ENCODE peak calls at places on chromosome 17, in four cellular contexts. T, O, F and P are unnamed samples.

GRCh38 chr17:31318298-31319190 is 2.9 kb downstream of the EVI2A start:
- DNase-seq in T (no peak), O (no peak), F (no peak), P (no peak)

GRCh38 chr17:32927724-32928526 is at the start of gene TMEM98:
- DNase-seq in O (no peak), F (no peak), T (peak), P (no peak)

GRCh38 chr17:4856271-4856936 is 23.3 kb downstream of the MINK1 start:
- DNase-seq in O (no peak), F (no peak), T (peak), P (no peak)

GRCh38 chr17:80220709-80221215 is 535 bp downstream of the SLC26A11 start:
- DNase-seq in T (peak), O (no peak), F (no peak), P (no peak)

GRCh38 chr17:1865252-1866037 is 35.6 kb downstream of the RPA1 start:
- DNase-seq in O (peak), F (no peak), T (peak), P (peak)

GRCh38 chr17:68290268-68290954 is 516 bp downstream of the SLC16A6 start:
- DNase-seq in F (no peak), T (no peak), O (no peak), P (no peak)

GRCh38 chr17:336110-337021 is 16.2 kb downstream of the RPH3AL start:
- DNase-seq in O (no peak), T (no peak), F (no peak), P (no peak)

GRCh38 chr17:36629252-36629847 is 28.0 kb downstream of the MRM1 start:
- DNase-seq in T (peak), O (peak), F (peak), P (peak)

GRCh38 chr17:2232244-2232638 is 71.3 kb downstream of the SMG6 start:
- DNase-seq in O (no peak), T (no peak), F (no peak), P (no peak)

GRCh38 chr17:77571141-77571540 is 387.4 kb upstream of the TNRC6C start:
- DNase-seq in O (no peak), F (no peak), T (no peak), P (no peak)

GRCh38 chr17:81741049-81741593 is 29.0 kb downstream of the SLC25A10 start:
- DNase-seq in T (no peak), O (no peak), F (no peak), P (no peak)

GRCh38 chr17:76909971-76910760 is 42.0 kb downstream of the MGAT5B start:
- DNase-seq in T (peak), F (peak), O (peak), P (peak)

GRCh38 chr17:29838961-29839360 is 91.1 kb downstream of the SSH2 start:
- DNase-seq in T (no peak), F (no peak), O (no peak), P (peak)

GRCh38 chr17:80992077-80992947 is 671 bp downstream of the CHMP6 start:
- DNase-seq in T (no peak), F (no peak), O (no peak), P (no peak)

GRCh38 chr17:79729761-79730160 is 982 bp upstream of the ENPP7 start:
- DNase-seq in O (no peak), T (no peak), F (no peak), P (no peak)

GRCh38 chr17:79820959-79821330 is 18.3 kb downstream of the CBX4 start:
- DNase-seq in O (no peak), T (no peak), F (no peak), P (no peak)

GRCh38 chr17:53655591-53655990 is 167.1 kb upstream of the KIF2B start:
- DNase-seq in F (no peak), O (no peak), T (no peak), P (no peak)

GRCh38 chr17:33534063-33534462 is 241.0 kb upstream of the ASIC2 start:
- DNase-seq in F (no peak), T (no peak), O (no peak), P (no peak)

GRCh38 chr17:50076591-50077235 is 18.4 kb upstream of the PDK2 start:
- DNase-seq in T (no peak), O (no peak), F (no peak), P (no peak)

GRCh38 chr17:9127340-9127739 is 106.0 kb downstream of the NTN1 start:
- DNase-seq in F (no peak), T (no peak), O (no peak), P (no peak)

GRCh38 chr17:17809527-17810373 is 27.0 kb downstream of the SREBF1 start:
- DNase-seq in O (no peak), T (no peak), F (peak), P (no peak)

GRCh38 chr17:79655672-79656290 is 44.9 kb upstream of the RBFOX3 start:
- DNase-seq in F (no peak), T (no peak), O (no peak), P (no peak)

GRCh38 chr17:38693700-38694329 is 11.3 kb upstream of the MLLT6 start:
- DNase-seq in O (peak), T (no peak), F (no peak), P (no peak)

GRCh38 chr17:7631398-7632380 is 1.8 kb downstream of the SHBG start:
- DNase-seq in O (peak), F (no peak), T (no peak), P (no peak)

GRCh38 chr17:51000835-51001638 is 119.6 kb downstream of the SPAG9 start:
- DNase-seq in F (no peak), T (peak), O (peak), P (peak)

GRCh38 chr17:50129946-50130777 is at the start of gene SAMD14:
- DNase-seq in O (no peak), F (no peak), T (peak), P (no peak)

GRCh38 chr17:67478266-67479118 is 101.4 kb downstream of the PITPNC1 start:
- DNase-seq in T (no peak), O (no peak), F (no peak), P (no peak)

GRCh38 chr17:40707720-40708119 is 4.2 kb upstream of the KRT24 start:
- DNase-seq in T (no peak), F (no peak), O (peak), P (no peak)
- TF ChIP-seq PHF8 in T (no peak), F (no peak), O (no peak), P (no peak)

GRCh38 chr17:75571885-75572215 is 15.8 kb upstream of the MYO15B start:
- DNase-seq in O (no peak), F (no peak), T (no peak), P (no peak)

GRCh38 chr17:75570772-75571171 is 16.8 kb upstream of the MYO15B start:
- DNase-seq in F (no peak), O (no peak), T (no peak), P (no peak)

GRCh38 chr17:75572713-75573539 is 14.7 kb upstream of the MYO15B start:
- DNase-seq in T (no peak), F (no peak), O (no peak), P (no peak)

GRCh38 chr17:75570034-75570676 is 17.4 kb upstream of the MYO15B start:
- DNase-seq in T (no peak), F (no peak), O (no peak), P (no peak)

DNA sequence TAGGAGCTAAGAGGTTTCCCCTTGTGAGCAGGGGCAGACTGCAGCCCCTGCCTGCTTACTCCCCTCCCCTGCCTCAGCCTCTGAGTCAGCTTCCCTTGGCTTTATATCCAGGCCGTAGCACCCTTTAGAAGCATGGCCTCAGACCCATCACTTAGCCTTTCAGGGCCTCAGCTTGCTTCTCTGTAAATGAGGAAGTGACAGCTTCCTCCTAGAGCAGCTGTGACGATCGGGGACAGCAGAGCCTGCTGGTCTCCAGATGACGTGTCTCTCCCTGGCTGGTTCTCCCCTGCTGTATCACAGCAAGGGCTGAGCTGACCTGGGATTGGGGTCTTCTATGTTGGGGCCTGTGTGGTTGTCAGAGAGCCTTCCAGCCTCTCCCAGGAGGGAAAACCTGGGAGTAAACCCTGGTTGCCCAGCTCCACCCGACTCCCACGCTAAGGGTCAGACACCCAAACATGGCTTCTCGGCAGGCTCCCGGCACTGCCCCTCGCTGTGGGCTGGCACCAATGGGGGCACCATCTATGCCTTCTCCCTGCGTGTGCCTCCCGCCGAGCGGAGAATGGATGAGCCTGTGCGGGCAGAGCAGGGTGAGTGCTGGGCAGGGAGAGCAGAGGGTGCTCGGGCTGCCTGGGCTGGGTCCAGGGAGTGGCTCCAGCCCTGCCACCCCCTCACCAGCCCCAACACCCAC is 16.3 kb upstream of the MYO15B start:
- DNase-seq in F (no peak), O (no peak), T (peak), P (no peak)
- TF ChIP-seq PHF8 in F (no peak), O (no peak), T (no peak), P (no peak)

GRCh38 chr17:65941500-65941899 is 250.4 kb downstream of the CEP112 start:
- DNase-seq in F (no peak), O (no peak), T (no peak), P (no peak)
- TF ChIP-seq PHF8 in F (no peak), O (no peak), T (no peak), P (no peak)

GRCh38 chr17:64056269-64057005 is 36.0 kb upstream of the ICAM2 start:
- DNase-seq in T (no peak), O (no peak), F (peak), P (no peak)
- TF ChIP-seq PHF8 in T (no peak), O (no peak), F (no peak), P (no peak)

DNA sequence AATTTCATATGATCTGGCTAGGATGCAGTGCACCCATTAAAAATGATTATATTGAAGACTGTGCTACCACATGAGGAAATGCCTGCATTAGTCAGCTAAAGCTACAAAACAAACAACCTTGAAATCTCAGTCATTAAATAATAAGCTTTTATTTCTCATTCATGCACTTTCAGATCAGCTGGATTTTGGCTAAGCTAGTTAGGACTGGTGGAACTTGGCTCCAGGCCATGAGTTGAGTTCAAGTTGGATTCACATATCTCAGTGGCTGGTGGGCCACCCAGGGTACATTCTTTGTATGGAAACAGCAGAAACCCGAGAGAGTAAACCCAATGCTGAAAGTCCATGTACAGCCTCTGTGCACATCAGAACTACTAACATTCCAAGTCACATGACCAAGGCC is 6.4 kb upstream of the SLFN12L start:
- DNase-seq in O (no peak), F (no peak), T (no peak), P (no peak)
- TF ChIP-seq PHF8 in O (no peak), F (no peak), T (no peak), P (no peak)

GRCh38 chr17:58312021-58312630 is 16.5 kb downstream of the TSPOAP1 start:
- DNase-seq in O (no peak), F (no peak), T (no peak), P (no peak)
- TF ChIP-seq PHF8 in O (no peak), F (no peak), T (no peak), P (no peak)

DNA sequence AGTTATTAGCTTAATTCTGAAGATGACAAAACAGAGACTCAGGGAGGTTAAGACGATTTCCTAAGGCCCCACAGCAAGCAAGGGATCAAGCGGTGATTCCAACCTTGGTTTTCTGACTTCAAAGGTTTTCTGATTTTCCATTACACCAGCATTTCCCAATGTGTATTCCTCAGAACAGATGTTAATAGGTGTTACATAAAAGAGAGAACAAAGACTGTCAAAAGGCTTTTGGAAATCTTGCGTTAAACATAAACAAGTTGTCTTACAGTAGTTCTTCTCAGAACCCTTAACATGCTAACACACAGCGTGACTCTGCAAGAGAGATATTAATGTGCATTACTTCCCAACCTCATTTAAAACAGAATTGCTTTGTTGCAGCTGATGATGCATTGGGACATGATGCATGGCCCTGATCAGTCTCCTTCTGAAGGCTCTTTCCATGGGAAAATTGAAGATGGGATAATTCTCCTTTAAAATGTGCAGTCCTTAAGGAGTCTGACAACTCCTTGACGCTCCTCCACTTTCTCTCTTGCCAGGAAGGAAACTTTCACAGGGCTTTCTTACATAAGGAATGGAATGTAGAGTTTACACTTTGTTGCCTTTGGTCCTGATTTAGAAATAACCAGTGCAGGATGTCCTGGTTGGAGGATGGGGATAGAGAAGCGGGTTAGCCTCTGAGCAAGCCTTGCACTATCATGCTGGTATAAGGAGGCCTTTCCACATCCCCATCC is 21.5 kb upstream of the MMD start:
- DNase-seq in T (no peak), F (no peak), O (peak), P (no peak)
- TF ChIP-seq PHF8 in T (no peak), F (no peak), O (no peak), P (no peak)

DNA sequence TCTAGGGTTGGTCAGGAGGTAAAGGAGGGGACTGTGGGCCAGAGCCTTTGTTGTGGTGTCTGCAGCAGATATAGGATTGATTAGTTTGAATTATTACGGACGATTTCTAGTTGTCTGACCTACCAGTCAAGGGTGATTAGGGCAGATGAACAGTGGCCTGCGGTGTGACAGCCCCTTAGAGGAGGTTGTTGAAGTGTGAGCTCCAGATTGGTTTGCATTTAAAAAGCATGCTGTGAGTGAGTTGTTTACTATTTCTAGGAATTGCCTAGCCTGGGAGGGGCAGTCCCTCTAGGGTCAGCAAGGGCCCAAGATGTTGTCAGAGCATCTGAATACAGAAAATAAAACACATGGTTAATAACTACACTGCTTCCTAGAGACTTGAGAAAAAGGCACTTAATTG is 108.8 kb downstream of the ARHGAP44 start:
- DNase-seq in F (no peak), T (no peak), O (no peak), P (no peak)
- TF ChIP-seq PHF8 in F (no peak), T (no peak), O (no peak), P (no peak)

GRCh38 chr17:70258465-70258864 is 89.1 kb downstream of the KCNJ2 start:
- DNase-seq in O (no peak), F (no peak), T (no peak), P (no peak)
- TF ChIP-seq PHF8 in O (no peak), F (no peak), T (no peak), P (no peak)

GRCh38 chr17:72931635-72932034 is 160.9 kb downstream of the SLC39A11 start:
- DNase-seq in O (no peak), F (no peak), T (no peak), P (no peak)

GRCh38 chr17:72928454-72929136 is 163.9 kb downstream of the SLC39A11 start:
- DNase-seq in F (no peak), T (no peak), O (peak), P (no peak)

GRCh38 chr17:72930031-72930430 is 162.5 kb downstream of the SLC39A11 start:
- DNase-seq in F (no peak), T (no peak), O (no peak), P (no peak)

GRCh38 chr17:72927760-72928159 is 164.7 kb downstream of the SLC39A11 start:
- DNase-seq in O (no peak), T (no peak), F (no peak), P (no peak)

DNA sequence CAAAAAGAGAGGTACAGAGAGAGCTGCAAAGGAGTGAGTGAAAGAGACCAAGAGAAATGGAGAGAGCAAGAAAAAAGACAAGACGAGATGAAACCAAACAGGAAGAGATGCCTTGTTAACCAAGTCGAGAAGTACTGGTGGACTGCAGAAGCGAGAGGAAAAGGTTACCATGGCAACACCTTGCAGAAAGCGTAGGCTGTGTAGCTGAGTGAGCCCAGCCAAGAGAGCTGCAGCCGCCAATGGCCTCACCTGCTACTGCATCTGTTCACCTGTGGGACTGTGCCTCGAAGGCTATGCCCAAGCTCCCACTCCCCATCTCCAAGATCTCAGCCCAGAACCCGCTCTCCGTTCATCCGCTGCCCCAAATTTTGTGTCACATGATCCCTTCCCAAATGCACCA is 161.3 kb downstream of the SLC39A11 start:
- DNase-seq in F (no peak), T (no peak), O (no peak), P (no peak)
- TF ChIP-seq PHF8 in F (no peak), T (no peak), O (no peak), P (no peak)